ENCODE peak calls at places on chromosomes 1 and 21, in four cellular contexts. One of them, this sample, is unnamed.

GRCh38 chr1:151145158-151146071 is 1.0 kb downstream of the SEMA6C start:
- DNase-seq in left lung: no peak
- DNase-seq in adrenal gland: peak
- DNase-seq in fibroblast of pulmonary artery: peak
- DNase-seq in this sample: no peak

GRCh38 chr1:84611796-84612195 is 37.6 kb upstream of the CTBS start:
- DNase-seq in left lung: no peak
- DNase-seq in adrenal gland: no peak
- DNase-seq in fibroblast of pulmonary artery: peak
- DNase-seq in this sample: peak

GRCh38 chr1:164644774-164645634 is 86.0 kb downstream of the PBX1 start:
- DNase-seq in left lung: no peak
- DNase-seq in adrenal gland: no peak
- DNase-seq in fibroblast of pulmonary artery: peak
- DNase-seq in this sample: peak

GRCh38 chr1:108568589-108568988 is 8.7 kb downstream of the EEIG2 start:
- DNase-seq in left lung: no peak
- DNase-seq in adrenal gland: no peak
- DNase-seq in fibroblast of pulmonary artery: no peak
- DNase-seq in this sample: no peak

GRCh38 chr1:216815239-216815955 is 92.2 kb upstream of the ESRRG start:
- DNase-seq in left lung: no peak
- DNase-seq in adrenal gland: no peak
- DNase-seq in fibroblast of pulmonary artery: peak
- DNase-seq in this sample: peak

GRCh38 chr1:165075725-165076370 is 280.7 kb downstream of the LMX1A start:
- DNase-seq in left lung: no peak
- DNase-seq in adrenal gland: peak
- DNase-seq in fibroblast of pulmonary artery: peak
- DNase-seq in this sample: peak

GRCh38 chr1:89335486-89335885 is 28.4 kb upstream of the GBP6 start:
- DNase-seq in left lung: no peak
- DNase-seq in adrenal gland: no peak
- DNase-seq in fibroblast of pulmonary artery: no peak
- DNase-seq in this sample: no peak

GRCh38 chr1:216144661-216145450 is 278.4 kb downstream of the USH2A start:
- DNase-seq in left lung: no peak
- DNase-seq in adrenal gland: no peak
- DNase-seq in fibroblast of pulmonary artery: no peak
- DNase-seq in this sample: no peak

GRCh38 chr1:230073371-230074035 is 6.5 kb downstream of the GALNT2 start:
- DNase-seq in left lung: no peak
- DNase-seq in adrenal gland: peak
- DNase-seq in fibroblast of pulmonary artery: no peak
- DNase-seq in this sample: peak

GRCh38 chr1:116330846-116331245 is 42.2 kb upstream of the ATP1A1 start:
- DNase-seq in left lung: no peak
- DNase-seq in adrenal gland: no peak
- DNase-seq in fibroblast of pulmonary artery: no peak
- DNase-seq in this sample: no peak

GRCh38 chr1:203338335-203339036 is 12.4 kb downstream of the FMOD start:
- DNase-seq in left lung: no peak
- DNase-seq in adrenal gland: peak
- DNase-seq in fibroblast of pulmonary artery: peak
- DNase-seq in this sample: peak

GRCh38 chr1:9473032-9473792 is 66.1 kb upstream of the SLC25A33 start:
- DNase-seq in left lung: peak
- DNase-seq in adrenal gland: peak
- DNase-seq in fibroblast of pulmonary artery: peak
- DNase-seq in this sample: peak

GRCh38 chr1:48687271-48688045 is 89.2 kb downstream of the BEND5 start:
- DNase-seq in left lung: no peak
- DNase-seq in adrenal gland: peak
- DNase-seq in fibroblast of pulmonary artery: no peak
- DNase-seq in this sample: peak

GRCh38 chr1:240417317-240417716 is 194.6 kb downstream of the GREM2 start:
- DNase-seq in left lung: no peak
- DNase-seq in adrenal gland: no peak
- DNase-seq in fibroblast of pulmonary artery: no peak
- DNase-seq in this sample: no peak

GRCh38 chr1:150236614-150236934 is 662 bp upstream of the ANP32E start:
- DNase-seq in left lung: no peak
- DNase-seq in adrenal gland: peak
- DNase-seq in fibroblast of pulmonary artery: no peak
- DNase-seq in this sample: no peak

GRCh38 chr21:44919913-44920693 is 596 bp downstream of the ITGB2 start:
- DNase-seq in left lung: peak
- DNase-seq in adrenal gland: no peak
- DNase-seq in fibroblast of pulmonary artery: no peak
- DNase-seq in this sample: no peak

GRCh38 chr1:59730302-59730701 is 84.4 kb upstream of the HOOK1 start:
- DNase-seq in left lung: no peak
- DNase-seq in adrenal gland: no peak
- DNase-seq in fibroblast of pulmonary artery: peak
- DNase-seq in this sample: peak

GRCh38 chr21:45874716-45875415 is 106.7 kb upstream of the COL6A1 start:
- DNase-seq in left lung: peak
- DNase-seq in adrenal gland: no peak
- DNase-seq in fibroblast of pulmonary artery: peak
- DNase-seq in this sample: peak

GRCh38 chr1:27152829-27153548 is 1.9 kb downstream of the SLC9A1 start:
- DNase-seq in left lung: no peak
- DNase-seq in adrenal gland: no peak
- DNase-seq in fibroblast of pulmonary artery: no peak
- DNase-seq in this sample: no peak

GRCh38 chr1:155022136-155022926 is 11.2 kb downstream of the DCST2 start:
- DNase-seq in left lung: no peak
- DNase-seq in adrenal gland: no peak
- DNase-seq in fibroblast of pulmonary artery: no peak
- DNase-seq in this sample: no peak

GRCh38 chr1:94792876-94793605 is 27.1 kb upstream of the SLC44A3 start:
- DNase-seq in left lung: no peak
- DNase-seq in adrenal gland: no peak
- DNase-seq in fibroblast of pulmonary artery: peak
- DNase-seq in this sample: peak

GRCh38 chr1:93695411-93696005 is 13.9 kb upstream of the BCAR3 start:
- DNase-seq in left lung: no peak
- DNase-seq in adrenal gland: no peak
- DNase-seq in fibroblast of pulmonary artery: no peak
- DNase-seq in this sample: no peak
- TF ChIP-seq CTCF in left lung: no peak
- TF ChIP-seq CTCF in adrenal gland: no peak
- TF ChIP-seq CTCF in fibroblast of pulmonary artery: no peak
- TF ChIP-seq CTCF in this sample: no peak

GRCh38 chr21:14120091-14120734 is 90.5 kb downstream of the LIPI start:
- DNase-seq in left lung: peak
- DNase-seq in adrenal gland: peak
- DNase-seq in fibroblast of pulmonary artery: peak
- DNase-seq in this sample: no peak
- TF ChIP-seq CTCF in left lung: peak
- TF ChIP-seq CTCF in adrenal gland: peak
- TF ChIP-seq CTCF in fibroblast of pulmonary artery: peak
- TF ChIP-seq CTCF in this sample: peak

DNA sequence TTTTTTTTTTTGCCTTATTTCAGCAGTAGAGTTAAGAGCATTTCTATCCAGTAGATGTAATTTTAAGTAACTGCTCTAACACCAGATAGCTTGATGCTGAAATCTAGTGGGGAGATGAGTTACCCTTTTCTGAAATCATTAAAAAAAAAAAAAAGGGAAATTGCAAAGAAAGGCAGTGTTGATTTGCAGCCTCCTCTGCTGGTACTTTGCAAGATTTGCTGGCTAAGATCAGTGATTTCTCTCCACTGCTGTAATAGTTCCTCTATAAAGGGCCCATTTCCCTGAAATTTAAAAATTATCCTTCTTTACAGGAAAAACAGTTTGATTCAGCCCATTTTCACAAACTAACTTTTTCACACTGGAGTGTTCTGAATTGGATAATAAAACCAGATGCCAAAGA is 120.6 kb downstream of the PTBP2 start:
- DNase-seq in left lung: no peak
- DNase-seq in adrenal gland: no peak
- DNase-seq in fibroblast of pulmonary artery: peak
- DNase-seq in this sample: no peak
- TF ChIP-seq CTCF in left lung: no peak
- TF ChIP-seq CTCF in adrenal gland: no peak
- TF ChIP-seq CTCF in fibroblast of pulmonary artery: peak
- TF ChIP-seq CTCF in this sample: peak

DNA sequence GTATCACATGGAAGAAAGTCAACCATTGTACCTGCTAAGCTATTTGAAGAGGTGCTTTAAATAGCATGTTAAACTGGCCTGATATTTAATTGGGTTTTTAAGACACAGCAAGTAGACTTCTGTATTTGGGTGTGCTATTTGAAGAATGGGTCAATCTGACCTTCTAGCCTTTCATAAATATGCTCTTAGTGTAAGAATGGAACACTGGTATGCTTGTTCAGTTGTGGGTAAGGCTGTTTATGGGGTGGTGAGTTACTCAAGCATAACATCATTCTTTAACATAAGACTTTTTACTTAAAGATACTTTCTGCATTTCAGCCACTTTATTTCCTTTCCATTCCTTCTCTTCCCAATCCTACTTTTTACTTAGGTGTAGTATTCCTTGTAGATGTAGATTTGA is 21.4 kb downstream of the AHCYL1 start:
- DNase-seq in left lung: no peak
- DNase-seq in adrenal gland: no peak
- DNase-seq in fibroblast of pulmonary artery: peak
- DNase-seq in this sample: peak
- TF ChIP-seq CTCF in left lung: no peak
- TF ChIP-seq CTCF in adrenal gland: no peak
- TF ChIP-seq CTCF in fibroblast of pulmonary artery: no peak
- TF ChIP-seq CTCF in this sample: no peak